ENCODE peak calls at places on chromosomes 4 and X, in seven cellular contexts. P is omental fat pad; S is transverse colon; W is adipocyte; M is iris pigment epithelial cell; Y is stimulated activated CD4-positive, alpha-beta T cell treated with anti-CD3 and anti-CD28 coated beads, Interleukin-15, amount 100 ng/mL, for 1 hour; G is HS-5. L is an unnamed sample.

GRCh38 chr4:864456-865120 is 38.7 kb upstream of the CPLX1 start:
- DNase-seq in W (no peak), S (no peak), M (no peak), Y (no peak), G (no peak), P (no peak), L (no peak)

GRCh38 chrX:34382416-34382815 is 250.3 kb upstream of the FAM47A start:
- DNase-seq in M (peak; percentile 29), S (no peak), P (no peak), W (peak; percentile 80), G (peak; percentile 39), Y (no peak), L (no peak)

GRCh38 chr4:165404080-165404479 is 25.3 kb downstream of the CPE start:
- DNase-seq in G (no peak), M (no peak), Y (no peak), S (no peak), P (no peak), W (no peak), L (no peak)

GRCh38 chr4:7460591-7460990 is 25.9 kb upstream of the PSAPL1 start:
- DNase-seq in G (no peak), S (no peak), M (peak; percentile 31), P (no peak), W (no peak), Y (no peak), L (no peak)

GRCh38 chr4:55117511-55117910 is 7.9 kb downstream of the KDR start:
- DNase-seq in P (no peak), G (no peak), Y (no peak), S (no peak), M (no peak), W (no peak), L (no peak)

GRCh38 chr4:150976478-150977118 is 38.5 kb downstream of the LRBA start:
- DNase-seq in S (no peak), M (no peak), G (no peak), P (no peak), Y (no peak), W (no peak), L (no peak)

GRCh38 chr4:41009411-41009810 is 204.9 kb downstream of the APBB2 start:
- DNase-seq in S (no peak), W (peak; percentile 61), Y (no peak), P (no peak), G (peak; percentile 44), M (peak; percentile 72), L (no peak)

GRCh38 chrX:11558972-11559371 is 106.7 kb downstream of the ARHGAP6 start:
- DNase-seq in W (no peak), S (peak; percentile 12), Y (peak; percentile 4), G (no peak), M (no peak), P (no peak), L (peak; percentile 20)

GRCh38 chr4:185238750-185239149 is 29.4 kb downstream of the SNX25 start:
- DNase-seq in Y (no peak), P (no peak), W (no peak), M (peak; percentile 42), G (no peak), S (no peak), L (no peak)

GRCh38 chr4:99013884-99014523 is 18.5 kb downstream of the METAP1 start:
- DNase-seq in M (no peak), P (no peak), G (no peak), S (no peak), W (no peak), Y (no peak), L (no peak)